ENCODE peak calls at places on chromosome 20, in four cellular contexts. S is HepG2, F is GM12878, H is H1. D is an unnamed sample.

GRCh38 chr20:33817411-33817810 is 6.3 kb downstream of the CHMP4B start:
- DNase-seq in S (no peak), F (no peak), H (no peak), D (no peak)

GRCh38 chr20:49993301-49993751 is 10.5 kb downstream of the SNAI1 start:
- DNase-seq in S (no peak), F (no peak), H (no peak), D (no peak)

GRCh38 chr20:38204936-38205435 is 39.9 kb upstream of the TGM2 start:
- DNase-seq in S (no peak), F (no peak), H (no peak), D (no peak)

GRCh38 chr20:36384022-36384619 is 78.0 kb downstream of the DLGAP4 start:
- DNase-seq in S (peak; percentile 79), F (no peak), H (peak; percentile 63), D (peak; percentile 87)

GRCh38 chr20:2984956-2985661 is 58.3 kb upstream of the GNRH2 start:
- DNase-seq in S (no peak), F (no peak), H (no peak), D (no peak)

GRCh38 chr20:20184149-20184548 is 131.8 kb downstream of the CFAP61 start:
- DNase-seq in S (no peak), F (no peak), H (no peak), D (no peak)

GRCh38 chr20:36975085-36975829 is 23.7 kb upstream of the SAMHD1 start:
- DNase-seq in S (no peak), F (no peak), H (no peak), D (no peak)

GRCh38 chr20:47309806-47310426 is 46.6 kb downstream of the ZMYND8 start:
- DNase-seq in S (no peak), F (no peak), H (no peak), D (no peak)

GRCh38 chr20:15927893-15928650 is 645.2 kb downstream of the KIF16B start:
- DNase-seq in S (no peak), F (no peak), H (no peak), D (no peak)

GRCh38 chr20:38473353-38473795 is 731 bp downstream of the RALGAPB start:
- DNase-seq in S (peak; percentile 67), F (no peak), H (no peak), D (no peak)

GRCh38 chr20:20448891-20449290 is 81.0 kb downstream of the INSM1 start:
- DNase-seq in S (no peak), F (no peak), H (no peak), D (no peak)

GRCh38 chr20:57672164-57672563 is 37.7 kb downstream of the PMEPA1 start:
- DNase-seq in S (no peak), F (no peak), H (no peak), D (no peak)

GRCh38 chr20:15673206-15673605 is 900.0 kb downstream of the KIF16B start:
- DNase-seq in S (no peak), F (no peak), H (no peak), D (no peak)

GRCh38 chr20:12201289-12201991 is 283.7 kb downstream of the BTBD3 start:
- DNase-seq in S (no peak), F (no peak), H (no peak), D (no peak)

GRCh38 chr20:3993109-3993508 is 22.2 kb downstream of the RNF24 start:
- DNase-seq in S (no peak), F (no peak), H (no peak), D (no peak)

GRCh38 chr20:49464556-49464955 is 17.9 kb downstream of the KCNB1 start:
- DNase-seq in S (no peak), F (no peak), H (no peak), D (no peak)

GRCh38 chr20:37758332-37758731 is 64.5 kb downstream of the CTNNBL1 start:
- DNase-seq in S (peak; percentile 24), F (no peak), H (no peak), D (no peak)

GRCh38 chr20:50670126-50670862 is 21.0 kb downstream of the RIPOR3 start:
- DNase-seq in S (peak; percentile 89), F (no peak), H (no peak), D (no peak)

GRCh38 chr20:47708140-47708807 is 77.0 kb downstream of the SULF2 start:
- DNase-seq in S (no peak), F (peak; percentile 30), H (no peak), D (no peak)

GRCh38 chr20:23023621-23024187 is 11.4 kb upstream of the SSTR4 start:
- DNase-seq in S (no peak), F (no peak), H (no peak), D (no peak)

GRCh38 chr20:32789896-32790750 is 27.9 kb downstream of the DNMT3B start:
- DNase-seq in S (peak; percentile 68), F (peak; percentile 13), H (no peak), D (no peak)

GRCh38 chr20:62487564-62488086 is 11.8 kb upstream of the GATA5 start:
- DNase-seq in S (peak; percentile 75), F (no peak), H (no peak), D (no peak)

GRCh38 chr20:37247547-37247946 is 14.1 kb downstream of the GHRH start:
- DNase-seq in S (peak; percentile 36), F (no peak), H (no peak), D (no peak)

GRCh38 chr20:49447946-49448809 is 34.3 kb downstream of the KCNB1 start:
- DNase-seq in S (no peak), F (no peak), H (no peak), D (no peak)

GRCh38 chr20:48166082-48166835 is 381.0 kb upstream of the SULF2 start:
- DNase-seq in S (no peak), F (no peak), H (no peak), D (no peak)

DNA sequence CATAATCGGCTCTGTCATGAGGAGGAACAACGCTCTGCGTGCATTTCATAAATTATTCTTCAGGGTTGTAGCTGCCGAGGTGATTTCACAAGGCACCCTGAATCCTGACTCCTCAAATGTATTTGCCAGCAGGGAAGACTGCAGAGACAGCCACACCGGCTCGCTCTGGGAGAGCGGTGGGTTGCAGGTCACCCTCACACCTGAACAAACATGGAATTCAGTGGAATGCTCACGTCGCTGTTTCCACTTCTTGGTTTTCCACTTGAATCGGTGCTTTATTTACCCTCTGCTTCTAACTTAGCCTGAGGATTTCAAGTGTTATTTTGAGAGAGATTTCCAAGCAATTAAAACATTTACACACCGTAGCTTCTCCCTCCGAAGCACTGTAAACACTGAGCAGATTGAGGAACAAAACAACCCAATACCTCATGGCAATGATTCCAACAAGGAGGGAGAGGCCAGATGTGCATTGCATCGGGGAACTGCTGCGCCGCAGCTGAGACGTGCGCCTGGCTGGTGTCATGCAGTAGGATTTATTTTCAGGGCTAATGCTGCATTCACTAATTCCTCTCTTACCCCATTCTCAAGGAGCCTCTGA is 59.5 kb upstream of the GGTLC1 start:
- DNase-seq in S (no peak), F (no peak), H (no peak), D (no peak)
- TF ChIP-seq SUZ12 in S (no peak), F (no peak), H (no peak), D (no peak)

GRCh38 chr20:1267161-1267560 is 1.1 kb downstream of the SNPH start:
- DNase-seq in S (no peak), F (no peak), H (no peak), D (no peak)

GRCh38 chr20:1269235-1269634 is 3.1 kb downstream of the SNPH start:
- DNase-seq in S (no peak), F (no peak), H (no peak), D (no peak)

GRCh38 chr20:1267809-1268374 is 1.8 kb downstream of the SNPH start:
- DNase-seq in S (no peak), F (no peak), H (no peak), D (no peak)

GRCh38 chr20:1272368-1273155 is 6.5 kb downstream of the SNPH start:
- DNase-seq in S (no peak), F (no peak), H (no peak), D (no peak)

GRCh38 chr20:1269850-1270249 is 3.8 kb downstream of the SNPH start:
- DNase-seq in S (no peak), F (no peak), H (no peak), D (no peak)
- TF ChIP-seq ZNF274 in S (no peak), F (no peak), H (no peak), D (no peak)

GRCh38 chr20:35224536-35224935 is 2.0 kb upstream of the MMP24 start:
- DNase-seq in S (no peak), F (no peak), H (no peak), D (no peak)

GRCh38 chr20:35226775-35227681 is 538 bp downstream of the MMP24 start:
- DNase-seq in S (peak; percentile 35), F (no peak), H (no peak), D (no peak)

GRCh38 chr20:35223941-35224340 is 2.5 kb upstream of the MMP24 start:
- DNase-seq in S (no peak), F (no peak), H (no peak), D (no peak)

GRCh38 chr20:35225319-35226125 is 968 bp upstream of the MMP24 start:
- DNase-seq in S (no peak), F (no peak), H (no peak), D (no peak)

DNA sequence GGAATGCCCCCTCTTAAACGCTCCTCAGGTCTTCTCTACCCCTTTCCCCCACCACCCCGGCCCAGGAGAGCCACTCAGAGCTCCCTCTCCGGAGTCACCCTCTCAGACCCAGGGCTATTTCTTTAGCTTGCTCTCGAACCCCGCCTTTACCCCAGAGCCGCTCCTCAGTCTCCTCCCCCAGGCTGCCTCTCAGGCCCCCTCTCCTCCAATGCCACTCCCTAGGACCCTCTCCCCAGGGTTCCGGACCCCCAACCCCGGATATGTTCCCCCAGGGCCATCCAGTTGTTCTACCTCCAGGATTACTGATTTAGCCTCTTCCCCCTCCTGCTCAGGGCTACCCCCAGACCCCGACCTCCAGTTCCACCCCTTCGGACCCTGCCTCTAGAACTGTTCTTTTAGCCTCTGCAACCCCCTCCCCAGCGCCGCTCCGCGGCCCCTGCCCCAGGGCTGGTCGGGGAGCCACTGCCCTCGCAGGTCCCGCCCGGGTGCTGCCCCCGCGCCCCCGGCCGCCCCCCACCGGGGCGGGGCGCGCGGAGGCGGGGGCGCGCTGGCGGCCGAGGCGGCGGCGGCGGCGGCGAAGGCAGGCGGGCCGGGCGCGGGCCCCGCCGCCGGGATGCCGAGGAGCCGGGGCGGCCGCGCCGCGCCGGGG is at the start of gene MMP24:
- DNase-seq in S (no peak), F (no peak), H (no peak), D (no peak)
- H3K4me3 ChIP-seq in S (peak within 1 kb of the TSS; percentile 13), F (no peak within 1 kb of the TSS), H (peak within 1 kb of the TSS; percentile 56), D (peak within 1 kb of the TSS; percentile 44)

GRCh38 chr20:63501818-63502670 is 3.2 kb upstream of the EEF1A2 start:
- DNase-seq in S (no peak), F (no peak), H (no peak), D (no peak)
- TF ChIP-seq SUZ12 in S (no peak), F (no peak), H (no peak), D (no peak)

DNA sequence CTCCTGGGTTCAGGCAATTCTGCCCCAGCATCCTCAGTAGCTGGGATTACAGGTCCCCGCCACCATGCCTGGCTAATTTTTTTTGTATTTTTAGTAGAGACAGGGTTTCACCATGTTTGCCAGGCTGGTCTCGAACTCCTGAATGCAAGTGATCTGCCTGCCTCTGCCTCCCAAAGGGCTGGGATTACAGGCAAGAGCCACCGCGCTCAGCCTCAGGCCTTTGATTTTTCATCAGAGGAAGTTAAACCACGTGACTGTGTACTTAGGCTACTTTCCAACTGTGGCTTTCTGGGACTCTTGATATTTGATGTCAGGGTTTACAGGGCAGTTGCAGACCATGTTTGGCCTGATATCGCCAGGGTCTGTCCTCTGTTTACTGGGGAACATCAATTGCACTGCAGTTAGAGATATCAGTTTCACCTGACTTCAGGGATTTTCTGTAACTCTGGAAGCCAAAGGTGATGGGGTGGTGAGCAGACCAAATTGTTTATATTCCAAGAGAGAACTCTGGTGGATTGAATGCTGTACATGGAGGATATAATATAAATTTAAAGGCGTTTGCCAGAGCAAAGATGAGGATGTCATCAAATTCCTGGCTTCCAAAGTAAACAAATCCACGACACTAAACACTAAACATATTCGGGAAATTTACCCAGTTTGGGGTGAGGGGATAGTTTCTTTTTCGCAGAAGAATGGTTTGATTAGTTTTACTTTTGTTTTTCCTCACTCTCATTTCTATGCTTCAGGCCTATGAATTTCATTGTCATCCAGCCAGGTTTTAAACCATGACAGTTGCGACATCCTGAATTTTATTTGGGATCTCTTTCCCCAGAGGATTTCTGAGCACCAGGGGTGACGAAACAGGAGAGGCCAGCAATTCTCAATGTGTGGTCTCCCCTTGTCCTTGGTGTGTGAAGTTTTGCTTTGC is 4.2 kb downstream of the PSMF1 start:
- DNase-seq in S (peak; percentile 99), F (no peak), H (no peak), D (no peak)
- TF ChIP-seq ZNF274 in S (peak; percentile 91), F (no peak), H (no peak), D (no peak)

D was measured in NT2/D1.